ENCODE peak calls at places on chromosome 15, in eight cellular contexts. S, T, E, W, I, U, Q and H are unnamed samples.

GRCh38 chr15:31338318-31338878 is 11.8 kb downstream of the KLF13 start:
- DNase-seq in S (no peak), T (no peak), E (peak), W (no peak), I (no peak), U (no peak), Q (no peak), H (no peak)

GRCh38 chr15:100383302-100384107 is 41.7 kb upstream of the ADAMTS17 start:
- DNase-seq in S (no peak), T (peak), E (no peak), W (peak), I (no peak), U (no peak), Q (peak), H (peak)

GRCh38 chr15:34699968-34700640 is 54.7 kb downstream of the GJD2 start:
- DNase-seq in S (no peak), T (no peak), E (no peak), W (peak), I (no peak), U (no peak), Q (no peak), H (peak)

GRCh38 chr15:98728811-98729160 is 80.4 kb downstream of the IGF1R start:
- DNase-seq in S (no peak), T (no peak), E (no peak), W (no peak), I (no peak), U (no peak), Q (no peak), H (no peak)

GRCh38 chr15:101288905-101289513 is 6.0 kb downstream of the SNRPA1 start:
- DNase-seq in S (no peak), T (no peak), E (no peak), W (no peak), I (no peak), U (no peak), Q (peak), H (peak)

GRCh38 chr15:77059761-77060345 is 11.1 kb downstream of the TSPAN3 start:
- DNase-seq in S (no peak), T (no peak), E (no peak), W (no peak), I (no peak), U (no peak), Q (no peak), H (no peak)

GRCh38 chr15:83057660-83058376 is 9.2 kb downstream of the BTBD1 start:
- DNase-seq in S (no peak), T (no peak), E (no peak), W (peak), I (no peak), U (no peak), Q (no peak), H (no peak)

GRCh38 chr15:70318996-70319465 is 221.3 kb upstream of the TLE3 start:
- DNase-seq in S (no peak), T (no peak), E (no peak), W (peak), I (peak), U (peak), Q (peak), H (peak)

GRCh38 chr15:98712845-98713584 is 64.7 kb downstream of the IGF1R start:
- DNase-seq in S (no peak), T (no peak), E (no peak), W (no peak), I (no peak), U (no peak), Q (no peak), H (no peak)

GRCh38 chr15:60374628-60375081 is 23.1 kb downstream of the ANXA2 start:
- DNase-seq in S (peak), T (peak), E (peak), W (peak), I (peak), U (peak), Q (peak), H (peak)

GRCh38 chr15:88649286-88649733 is 10.5 kb downstream of the ISG20 start:
- DNase-seq in S (no peak), T (no peak), E (no peak), W (peak), I (peak), U (peak), Q (peak), H (peak)

GRCh38 chr15:32042269-32042996 is 12.1 kb downstream of the CHRNA7 start:
- DNase-seq in S (no peak), T (no peak), E (no peak), W (no peak), I (no peak), U (no peak), Q (peak), H (peak)

GRCh38 chr15:33243869-33244268 is 49.4 kb upstream of the FMN1 start:
- DNase-seq in S (no peak), T (no peak), E (no peak), W (peak), I (no peak), U (no peak), Q (peak), H (peak)

GRCh38 chr15:31487811-31488436 is 161.3 kb downstream of the KLF13 start:
- DNase-seq in S (no peak), T (peak), E (peak), W (peak), I (peak), U (no peak), Q (peak), H (peak)

GRCh38 chr15:75943713-75944215 is 40.1 kb downstream of the FBXO22 start:
- DNase-seq in S (no peak), T (no peak), E (no peak), W (peak), I (no peak), U (no peak), Q (no peak), H (no peak)

GRCh38 chr15:94110476-94111130 is 120.8 kb upstream of the MCTP2 start:
- DNase-seq in S (no peak), T (no peak), E (no peak), W (peak), I (no peak), U (peak), Q (no peak), H (no peak)

GRCh38 chr15:67564590-67565345 is 22.3 kb downstream of the MAP2K5 start:
- DNase-seq in S (no peak), T (no peak), E (no peak), W (peak), I (no peak), U (no peak), Q (no peak), H (no peak)

GRCh38 chr15:94412979-94413741 is 181.8 kb downstream of the MCTP2 start:
- DNase-seq in S (no peak), T (no peak), E (no peak), W (peak), I (no peak), U (no peak), Q (peak), H (peak)

DNA sequence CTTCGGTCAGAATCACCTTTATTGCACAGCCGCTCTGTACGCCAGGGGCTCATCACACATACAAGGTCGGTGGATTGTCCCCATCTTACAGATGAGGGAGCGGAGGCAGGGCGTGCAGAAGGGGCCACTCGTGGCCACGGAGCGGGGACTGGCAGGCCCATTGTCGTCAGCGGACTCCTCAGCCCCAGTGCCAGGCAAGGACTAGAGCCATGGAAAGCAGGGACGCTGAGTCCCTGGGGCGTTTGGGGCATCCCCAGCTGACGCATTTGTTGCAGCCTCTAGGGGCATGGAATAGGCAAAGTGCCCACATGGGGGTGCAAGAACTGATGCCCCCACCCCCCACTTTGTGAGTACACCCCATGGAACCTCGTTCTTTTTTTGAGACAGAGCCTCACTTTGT is 29.8 kb upstream of the FURIN start:
- DNase-seq in S (no peak), T (no peak), E (no peak), W (no peak), I (no peak), U (no peak), Q (no peak), H (no peak)
- TF ChIP-seq CTCF in S (no peak), T (no peak), E (no peak), W (no peak), I (no peak), U (no peak), Q (no peak), H (no peak)

GRCh38 chr15:50681467-50681866 is 5.1 kb downstream of the TRPM7 start:
- DNase-seq in S (no peak), T (no peak), E (no peak), W (no peak), I (no peak), U (no peak), Q (no peak), H (no peak)

GRCh38 chr15:50687302-50687902 is 805 bp upstream of the TRPM7 start:
- DNase-seq in S (no peak), T (no peak), E (no peak), W (no peak), I (no peak), U (no peak), Q (no peak), H (no peak)

GRCh38 chr15:50686468-50687301 is at the start of gene TRPM7:
- DNase-seq in S (peak), T (peak), E (peak), W (peak), I (no peak), U (no peak), Q (peak), H (peak)

GRCh38 chr15:50685976-50686467 is 575 bp downstream of the TRPM7 start:
- DNase-seq in S (peak), T (no peak), E (peak), W (peak), I (no peak), U (no peak), Q (peak), H (peak)

DNA sequence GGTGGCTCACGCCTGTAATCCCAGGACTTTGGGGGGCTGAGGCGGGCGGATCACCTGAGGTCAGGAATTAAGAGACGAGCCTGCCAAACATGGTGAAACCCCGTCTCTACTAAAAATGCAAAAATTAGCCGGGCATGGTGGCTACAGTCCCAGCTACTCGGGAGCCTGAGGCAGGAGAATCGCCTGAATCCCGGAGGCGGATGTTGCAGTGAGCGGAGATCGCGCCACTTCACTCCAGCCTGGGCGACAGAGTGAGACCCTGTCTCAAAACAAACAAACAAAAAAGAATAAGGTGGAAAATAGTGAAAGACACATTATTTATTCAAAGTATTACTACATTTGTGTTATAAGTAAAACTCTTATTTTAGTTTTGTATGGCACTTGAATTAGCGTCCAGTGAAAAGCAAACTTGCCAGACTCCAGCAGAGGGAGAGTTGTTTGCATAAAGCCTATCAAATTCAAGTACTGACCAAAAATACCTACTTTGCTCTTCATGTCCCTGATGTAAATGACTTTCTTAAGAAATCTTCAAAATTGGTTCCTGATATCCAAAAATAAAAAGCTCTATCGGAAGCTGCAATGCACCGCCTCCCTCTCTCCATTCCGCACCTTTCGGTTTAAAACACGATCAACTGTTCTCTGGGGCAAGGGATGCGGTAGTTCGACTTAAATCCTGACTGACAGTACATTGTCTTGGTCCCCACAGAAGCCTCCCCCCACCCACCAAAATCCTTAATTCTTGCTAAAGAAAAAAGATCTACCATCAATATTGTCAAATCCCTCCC is 1.2 kb downstream of the TRPM7 start:
- DNase-seq in S (no peak), T (no peak), E (no peak), W (peak), I (no peak), U (no peak), Q (no peak), H (peak)
- TF ChIP-seq CTCF in S (no peak), T (no peak), E (no peak), W (peak), I (peak), U (peak), Q (no peak), H (no peak)

GRCh38 chr15:63843901-63844317 is 10.2 kb upstream of the HERC1 start:
- DNase-seq in S (no peak), T (no peak), E (no peak), W (peak), I (no peak), U (no peak), Q (no peak), H (no peak)
- TF ChIP-seq CTCF in S (no peak), T (no peak), E (no peak), W (no peak), I (no peak), U (no peak), Q (no peak), H (no peak)

DNA sequence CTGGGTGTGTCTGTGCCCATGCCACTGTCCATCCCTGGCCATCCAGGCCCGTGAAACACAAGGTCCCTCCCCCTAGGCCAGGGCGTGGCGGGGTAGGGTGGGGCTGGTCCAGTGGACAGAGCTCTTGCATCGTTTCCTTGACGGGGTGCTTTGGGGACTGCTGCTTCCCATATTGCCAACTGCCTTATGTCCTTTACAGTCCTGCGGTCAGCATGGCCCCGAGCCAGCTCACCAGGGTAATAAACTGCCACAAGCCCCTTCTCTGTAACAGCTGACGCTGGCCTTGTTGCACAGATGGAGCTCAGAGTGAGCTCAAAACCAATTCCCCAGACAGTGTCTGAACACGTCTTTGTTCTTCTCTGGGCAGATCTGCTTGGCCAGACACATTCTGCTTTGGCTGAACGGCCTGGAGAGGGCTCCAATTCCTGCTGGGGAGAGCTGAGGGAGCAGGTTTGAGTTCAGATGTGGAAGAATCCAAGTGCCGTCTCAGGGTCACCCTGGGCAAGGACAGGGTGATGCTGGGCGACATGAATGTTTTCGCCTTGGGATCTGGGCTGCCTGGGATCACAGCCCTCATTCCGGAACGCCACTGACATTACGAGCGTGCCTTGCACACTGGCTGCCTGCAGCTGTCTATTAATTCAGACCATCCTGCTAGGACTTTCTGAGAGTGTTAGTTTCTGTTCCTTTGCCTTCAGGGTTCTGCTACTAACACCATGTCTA is 51.5 kb downstream of the RGMA start:
- DNase-seq in S (no peak), T (no peak), E (peak), W (peak), I (no peak), U (no peak), Q (no peak), H (no peak)
- TF ChIP-seq CTCF in S (no peak), T (no peak), E (no peak), W (peak), I (peak), U (peak), Q (peak), H (no peak)

GRCh38 chr15:50940506-50940905 is 32.0 kb downstream of the AP4E1 start:
- DNase-seq in S (no peak), T (no peak), E (no peak), W (peak), I (no peak), U (no peak), Q (no peak), H (peak)

GRCh38 chr15:50943623-50944022 is 35.1 kb downstream of the AP4E1 start:
- DNase-seq in S (no peak), T (no peak), E (no peak), W (no peak), I (no peak), U (no peak), Q (no peak), H (peak)

GRCh38 chr15:50939911-50940310 is 31.4 kb downstream of the AP4E1 start:
- DNase-seq in S (no peak), T (no peak), E (no peak), W (peak), I (no peak), U (no peak), Q (no peak), H (no peak)

GRCh38 chr15:50933353-50933752 is 24.9 kb downstream of the AP4E1 start:
- DNase-seq in S (no peak), T (no peak), E (no peak), W (no peak), I (no peak), U (no peak), Q (no peak), H (no peak)

DNA sequence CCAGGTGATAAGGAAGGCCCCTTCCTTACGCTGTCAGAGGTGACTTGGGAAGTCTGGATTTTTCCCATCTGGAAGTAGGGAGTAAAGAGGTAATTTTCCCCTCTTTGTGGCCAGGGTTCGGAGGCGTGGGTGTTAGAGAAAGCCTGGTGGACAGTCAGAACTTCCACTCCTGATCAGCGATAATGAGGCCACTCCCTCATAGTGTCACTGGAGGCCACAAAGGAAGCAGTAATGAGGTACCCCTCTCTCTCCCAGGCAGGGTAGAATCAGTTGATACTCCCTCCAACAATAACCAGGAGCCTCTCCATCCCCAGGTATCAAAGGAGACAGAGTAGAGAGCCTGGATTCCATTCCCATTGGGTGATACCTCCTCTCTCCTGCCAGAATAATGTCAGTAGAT is 30.0 kb downstream of the AP4E1 start:
- DNase-seq in S (no peak), T (no peak), E (no peak), W (no peak), I (no peak), U (no peak), Q (no peak), H (no peak)
- TF ChIP-seq CTCF in S (no peak), T (no peak), E (no peak), W (no peak), I (no peak), U (no peak), Q (no peak), H (no peak)